ENCODE peak calls at places on chromosomes 6 and 20, in five cellular contexts. Y is fibroblast of lung; J is astrocyte; C is body of pancreas; R is naive thymus-derived CD4-positive, alpha-beta T cell. E is an unnamed sample. For H3K9me3, the result is how much of the 10 kb centered on the place peaks cover.

GRCh38 chr20:45406260-45407066 is 1.6 kb upstream of the DBNDD2 start:
- DNase-seq in R (peak), C (peak), J (peak), Y (no peak), E (no peak)

GRCh38 chr6:125668071-125668470 is 81.4 kb upstream of the HEY2 start:
- DNase-seq in J (no peak), R (no peak), C (no peak), Y (no peak), E (no peak)

GRCh38 chr6:56984374-56984773 is 29.5 kb downstream of the BEND6 start:
- DNase-seq in J (peak), R (no peak), C (no peak), Y (peak), E (no peak)

GRCh38 chr6:158797331-158798202 is 21.6 kb downstream of the EZR start:
- DNase-seq in J (peak), R (no peak), Y (peak), C (peak), E (no peak)

GRCh38 chr20:61525781-61526431 is 273.8 kb downstream of the CDH4 start:
- DNase-seq in R (no peak), J (peak), C (no peak), Y (peak), E (no peak)

GRCh38 chr6:128239146-128239545 is 281.3 kb downstream of the PTPRK start:
- DNase-seq in R (no peak), C (no peak), Y (no peak), J (no peak), E (no peak)

GRCh38 chr6:47663462-47664216 is 34.7 kb upstream of the ADGRF4 start:
- DNase-seq in Y (no peak), J (no peak), R (no peak), C (no peak), E (no peak)

GRCh38 chr20:4470375-4470774 is 251.3 kb upstream of the PRND start:
- DNase-seq in Y (peak), R (no peak), C (no peak), J (peak), E (no peak)

GRCh38 chr20:63739129-63740069 is at the start of gene SLC2A4RG:
- DNase-seq in J (peak), Y (peak), R (peak), C (peak), E (peak)

GRCh38 chr6:52390361-52390727 is 28.4 kb downstream of the PAQR8 start:
- DNase-seq in Y (peak), R (peak), C (no peak), J (peak), E (peak)

GRCh38 chr6:90714319-90714718 is 127.4 kb upstream of the MAP3K7 start:
- DNase-seq in J (no peak), C (no peak), R (no peak), Y (no peak), E (no peak)

GRCh38 chr6:36897629-36898028 is 11.9 kb downstream of the C6orf89 start:
- DNase-seq in C (no peak), Y (no peak), R (no peak), J (no peak), E (no peak)

GRCh38 chr20:60167840-60168239 is 209.6 kb downstream of the CDH26 start:
- DNase-seq in J (no peak), C (no peak), R (no peak), Y (no peak), E (no peak)

GRCh38 chr6:170114956-170115855 is 175.7 kb downstream of the DLL1 start:
- DNase-seq in C (peak), Y (no peak), J (no peak), R (peak), E (no peak)

GRCh38 chr6:40755749-40756452 is 168.7 kb upstream of the LRFN2 start:
- DNase-seq in R (no peak), Y (no peak), J (peak), C (no peak), E (no peak)

GRCh38 chr20:1811621-1812498 is 83.3 kb upstream of the SIRPA start:
- DNase-seq in R (no peak), C (no peak), Y (no peak), J (peak), E (no peak)

GRCh38 chr20:49347156-49347555 is 69.3 kb upstream of the ZNFX1 start:
- DNase-seq in C (no peak), Y (no peak), R (no peak), J (no peak), E (no peak)

GRCh38 chr20:49349078-49349477 is 71.2 kb upstream of the ZNFX1 start:
- DNase-seq in J (no peak), C (no peak), R (no peak), Y (no peak), E (no peak)

GRCh38 chr20:49348563-49348962 is 70.7 kb upstream of the ZNFX1 start:
- DNase-seq in R (no peak), J (no peak), C (no peak), Y (no peak), E (no peak)

GRCh38 chr20:49351775-49352174 is 73.9 kb upstream of the ZNFX1 start:
- DNase-seq in C (no peak), R (no peak), Y (no peak), J (no peak), E (no peak)

GRCh38 chr20:49349678-49350077 is 71.8 kb upstream of the ZNFX1 start:
- DNase-seq in J (no peak), Y (no peak), C (no peak), R (no peak), E (no peak)
- H3K9me3 ChIP-seq in J (under half), Y (under half), C (under half), R (under half), E (under half)

GRCh38 chr6:77037439-77037838 is 425.9 kb downstream of the HTR1B start:
- DNase-seq in R (no peak), Y (no peak), J (no peak), C (no peak), E (no peak)
- H3K9me3 ChIP-seq in R (under half), Y (under half), J (under half), C (under half), E (under half)

GRCh38 chr6:74505391-74505790 is 700.5 kb downstream of the COL12A1 start:
- DNase-seq in J (no peak), C (no peak), R (no peak), Y (peak), E (no peak)
- H3K9me3 ChIP-seq in J (under half), C (under half), R (under half), Y (under half), E (under half)

GRCh38 chr6:102415891-102416290 is 1022.4 kb downstream of the GRIK2 start:
- DNase-seq in Y (no peak), J (no peak), R (no peak), C (no peak), E (no peak)

GRCh38 chr6:102417368-102417767 is 1023.9 kb downstream of the GRIK2 start:
- DNase-seq in J (no peak), R (no peak), C (no peak), Y (no peak), E (no peak)
- H3K9me3 ChIP-seq in J (under half), R (under half), C (under half), Y (under half), E (under half)